ENCODE peak calls at places on chromosomes 3 and 15, in four cellular contexts. Q is fibroblast of lung, C is cardiac muscle cell, O is GM23338. N is an unnamed sample.

GRCh38 chr3:56556908-56557814 is at the start of gene CCDC66:
- DNase-seq in Q (peak), C (peak), O (peak), N (peak)

GRCh38 chr3:67361323-67361722 is 293.1 kb downstream of the SUCLG2 start:
- DNase-seq in O (no peak), C (no peak), Q (no peak), N (no peak)

GRCh38 chr3:136728918-136729317 is 23.3 kb downstream of the STAG1 start:
- DNase-seq in Q (peak), O (peak), C (peak), N (peak)

GRCh38 chr3:133662256-133662773 is 574 bp upstream of the TOPBP1 start:
- DNase-seq in Q (peak), C (peak), O (peak), N (peak)

GRCh38 chr3:150722267-150722666 is 18.5 kb upstream of the ERICH6 start:
- DNase-seq in Q (no peak), C (no peak), O (no peak), N (no peak)

GRCh38 chr15:70569139-70569717 is 194.1 kb downstream of the UACA start:
- DNase-seq in Q (peak), C (peak), O (peak), N (peak)

GRCh38 chr15:72902245-72902928 is 118.8 kb upstream of the ADPGK start:
- DNase-seq in O (no peak), C (peak), Q (peak), N (peak)

GRCh38 chr3:72388117-72388516 is 460.1 kb downstream of the SHQ1 start:
- DNase-seq in O (no peak), Q (no peak), C (no peak), N (no peak)

GRCh38 chr3:101204246-101204645 is 116.1 kb downstream of the IMPG2 start:
- DNase-seq in Q (no peak), O (no peak), C (no peak), N (no peak)

GRCh38 chr15:43383070-43383469 is 12.2 kb downstream of the TUBGCP4 start:
- DNase-seq in C (no peak), O (no peak), Q (peak), N (peak)

GRCh38 chr3:149393355-149394165 is 16.1 kb upstream of the TM4SF1 start:
- DNase-seq in C (peak), Q (peak), O (peak), N (peak)

GRCh38 chr3:165755571-165755970 is 81.7 kb downstream of the BCHE start:
- DNase-seq in Q (no peak), C (no peak), O (no peak), N (no peak)

GRCh38 chr3:23385327-23385726 is 182.2 kb downstream of the UBE2E2 start:
- DNase-seq in O (no peak), Q (no peak), C (no peak), N (no peak)

GRCh38 chr15:48581221-48581620 is 64.3 kb downstream of the FBN1 start:
- DNase-seq in Q (no peak), O (no peak), C (peak), N (no peak)

GRCh38 chr3:169240786-169241486 is 422.6 kb downstream of the MECOM start:
- DNase-seq in C (no peak), Q (no peak), O (no peak), N (no peak)

GRCh38 chr15:57510647-57511046 is 81.1 kb upstream of the MYZAP start:
- DNase-seq in Q (peak), O (no peak), C (peak), N (no peak)

GRCh38 chr3:62600033-62600432 is 226.7 kb upstream of the FEZF2 start:
- DNase-seq in O (no peak), Q (no peak), C (no peak), N (no peak)

GRCh38 chr3:54188176-54188791 is 65.9 kb downstream of the CACNA2D3 start:
- DNase-seq in C (peak), O (peak), Q (peak), N (peak)

GRCh38 chr3:184325715-184326114 is 11.3 kb downstream of the EIF4G1 start:
- DNase-seq in C (no peak), Q (no peak), O (no peak), N (no peak)

GRCh38 chr15:40930430-40931299 is 1.5 kb downstream of the DLL4 start:
- DNase-seq in C (peak), Q (no peak), O (peak), N (no peak)

GRCh38 chr15:98382139-98382538 is 266.2 kb upstream of the IGF1R start:
- DNase-seq in C (no peak), O (peak), Q (no peak), N (no peak)

GRCh38 chr3:184345678-184346144 is 8.3 kb downstream of the FAM131A start:
- DNase-seq in O (peak), C (peak), Q (peak), N (peak)

GRCh38 chr15:73305331-73306211 is 63.2 kb downstream of the HCN4 start:
- DNase-seq in O (peak), C (peak), Q (peak), N (peak)

GRCh38 chr3:195061756-195062655 is 209.0 kb downstream of the XXYLT1 start:
- DNase-seq in Q (no peak), O (no peak), C (no peak), N (no peak)

GRCh38 chr15:48652510-48653076 is 7.1 kb upstream of the FBN1 start:
- DNase-seq in Q (no peak), O (no peak), C (no peak), N (no peak)

GRCh38 chr3:168249048-168249538 is 153.4 kb upstream of the GOLIM4 start:
- DNase-seq in C (peak), O (no peak), Q (peak), N (no peak)

GRCh38 chr3:14847613-14848541 is 29.1 kb downstream of the FGD5 start:
- DNase-seq in C (peak), Q (no peak), O (peak), N (no peak)

GRCh38 chr3:113791381-113791780 is 44.5 kb downstream of the ATP6V1A start:
- DNase-seq in O (no peak), C (no peak), Q (no peak), N (no peak)

DNA sequence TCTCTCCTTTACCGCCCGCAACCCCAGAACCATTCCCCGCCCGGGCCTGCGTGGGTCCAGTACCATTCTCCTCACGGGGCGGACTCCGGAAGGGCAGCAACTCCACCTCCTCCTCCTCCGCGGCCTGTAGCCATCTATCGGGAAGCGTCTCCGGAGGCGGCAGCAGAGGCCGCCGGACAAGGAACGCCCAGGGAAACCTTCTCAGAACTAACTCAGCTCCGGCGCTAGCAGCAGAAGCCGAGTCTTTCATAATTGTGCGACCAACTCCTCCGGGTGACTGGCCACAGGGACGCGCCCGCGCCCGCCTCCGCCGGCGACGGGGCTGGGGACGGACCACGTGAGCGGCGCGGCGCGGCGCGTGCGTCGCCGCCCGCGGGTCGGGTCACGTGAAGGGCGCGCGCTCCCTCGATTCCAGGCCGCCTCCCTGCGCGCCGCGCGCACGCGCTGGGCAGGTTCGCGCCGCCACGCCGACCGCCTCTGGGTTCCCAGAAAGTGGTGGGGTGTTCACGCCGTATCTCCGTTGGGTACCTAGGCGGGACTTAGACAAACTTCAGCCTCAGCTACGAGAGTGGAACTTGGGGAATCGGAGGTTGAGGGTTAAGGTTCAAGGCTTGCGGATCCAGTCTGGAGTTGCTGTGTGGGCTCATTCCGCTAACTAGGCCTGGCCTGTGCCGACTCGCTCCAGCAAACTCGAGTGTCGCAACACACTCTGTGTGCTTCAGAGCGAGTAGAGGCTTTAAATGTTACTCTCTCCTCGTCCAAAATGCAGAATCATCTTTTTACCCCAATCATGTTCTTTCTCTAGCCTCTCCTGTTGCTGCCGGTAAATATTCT is at the start of gene TRPM7:
- DNase-seq in O (peak), C (peak), Q (peak), N (peak)
- TF ChIP-seq CTCF in O (no peak), C (peak), Q (no peak), N (no peak)

GRCh38 chr15:27170866-27171265 is 199.9 kb downstream of the GABRG3 start:
- DNase-seq in O (no peak), Q (no peak), C (no peak), N (no peak)

GRCh38 chr15:27167738-27168137 is 196.8 kb downstream of the GABRG3 start:
- DNase-seq in Q (no peak), C (no peak), O (no peak), N (no peak)

GRCh38 chr15:27165590-27165989 is 194.6 kb downstream of the GABRG3 start:
- DNase-seq in O (no peak), Q (no peak), C (no peak), N (no peak)
- TF ChIP-seq CTCF in O (peak), Q (no peak), C (no peak), N (no peak)

DNA sequence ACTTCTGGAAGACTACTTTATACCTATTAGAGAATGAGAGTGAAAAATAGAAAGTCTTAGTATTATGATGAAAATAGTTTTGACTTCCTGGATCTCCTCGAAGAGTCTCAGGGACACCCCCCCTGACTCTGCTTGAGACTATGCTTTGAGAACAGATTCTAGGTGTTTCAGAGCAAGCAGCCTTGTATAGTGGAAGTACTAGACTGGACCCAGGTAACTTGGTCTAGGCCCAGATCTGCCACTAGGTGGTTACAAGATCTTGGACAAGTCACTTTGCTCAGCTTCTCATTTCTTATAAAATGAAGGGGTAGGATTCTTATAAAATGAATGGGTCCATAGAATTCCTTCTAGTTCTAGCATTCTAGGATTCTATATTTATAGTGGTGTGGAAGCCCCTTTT is 9.1 kb downstream of the ABHD5 start:
- DNase-seq in O (peak), Q (no peak), C (no peak), N (peak)
- TF ChIP-seq CTCF in O (peak), Q (no peak), C (peak), N (peak)

GRCh38 chr15:60933914-60934885 is 294.9 kb downstream of the RORA start:
- DNase-seq in O (no peak), C (no peak), Q (no peak), N (no peak)

GRCh38 chr15:60936186-60936585 is 292.9 kb downstream of the RORA start:
- DNase-seq in Q (no peak), C (no peak), O (no peak), N (no peak)

GRCh38 chr15:60928987-60929386 is 300.1 kb downstream of the RORA start:
- DNase-seq in Q (no peak), O (no peak), C (no peak), N (no peak)

GRCh38 chr15:60935130-60935529 is 294.0 kb downstream of the RORA start:
- DNase-seq in O (no peak), Q (no peak), C (no peak), N (no peak)

GRCh38 chr15:60932051-60932915 is 296.8 kb downstream of the RORA start:
- DNase-seq in C (peak), Q (no peak), O (peak), N (peak)
- TF ChIP-seq CTCF in C (peak), Q (no peak), O (peak), N (no peak)

GRCh38 chr15:46077220-46077619 is 442.4 kb downstream of the SQOR start:
- DNase-seq in C (no peak), O (peak), Q (no peak), N (no peak)
- TF ChIP-seq CTCF in C (no peak), O (peak), Q (no peak), N (no peak)

GRCh38 chr15:96180062-96180745 is 150.3 kb upstream of the NR2F2 start:
- DNase-seq in O (no peak), C (peak), Q (no peak), N (no peak)
- TF ChIP-seq CTCF in O (no peak), C (no peak), Q (no peak), N (no peak)

GRCh38 chr3:126474498-126475410 is 937 bp downstream of the ZXDC start:
- DNase-seq in C (peak), Q (peak), O (peak), N (peak)
- TF ChIP-seq CTCF in C (no peak), Q (no peak), O (no peak), N (peak)

GRCh38 chr3:58249358-58250092 is 11.9 kb downstream of the ABHD6 start:
- DNase-seq in C (peak), O (peak), Q (peak), N (no peak)
- TF ChIP-seq CTCF in C (peak), O (peak), Q (no peak), N (peak)

DNA sequence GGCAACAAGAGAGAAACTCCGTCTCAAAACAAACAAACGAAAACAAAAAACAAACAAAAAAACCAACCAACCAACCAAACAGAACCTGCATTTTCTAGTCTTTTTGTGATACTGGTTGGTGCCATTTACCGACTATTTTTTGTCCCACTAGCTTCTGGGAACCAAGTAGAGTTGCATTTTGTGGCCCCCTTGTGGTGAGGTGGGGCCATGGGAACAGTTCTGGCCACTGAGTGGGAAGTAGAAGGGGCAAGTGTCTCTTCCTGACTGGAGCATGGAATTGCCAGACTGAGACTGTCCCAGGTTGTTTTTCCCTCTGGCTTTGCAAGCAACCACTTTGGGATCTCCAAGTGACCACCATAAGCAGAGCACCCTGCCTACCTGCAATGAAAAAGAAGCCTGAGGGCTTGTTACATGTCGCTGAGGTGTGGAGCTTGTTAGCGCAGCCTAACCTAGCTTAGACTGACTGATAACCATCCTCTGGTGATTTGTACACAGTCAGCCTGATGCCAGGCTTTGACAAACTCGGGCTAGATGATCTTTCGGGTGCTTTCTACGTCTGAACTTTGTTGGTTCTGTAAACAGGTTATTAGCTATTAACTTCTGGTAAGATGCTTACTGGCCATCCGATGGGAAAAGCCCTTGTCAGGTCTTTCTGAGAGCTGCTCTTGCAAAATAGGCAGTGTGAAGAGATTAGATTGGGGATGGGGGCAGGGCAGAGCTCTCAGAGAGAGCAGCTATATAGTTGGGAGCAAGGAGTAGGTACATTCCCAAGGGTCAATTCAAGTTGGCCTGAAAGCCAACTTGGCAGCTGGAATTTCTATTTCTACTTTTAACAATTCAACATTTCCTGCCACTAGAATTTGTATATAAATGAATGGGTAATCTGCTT is 172.2 kb downstream of the SSR3 start:
- DNase-seq in O (peak), C (peak), Q (peak), N (peak)
- TF ChIP-seq CTCF in O (peak), C (peak), Q (peak), N (peak)

N was measured in HFFc6.